ENCODE peak calls at places on chromosomes 7 and 10, in four cellular contexts. Q, F, S and Z are unnamed samples.
A peak's percentile ranks its signal among the peaks of the same experiment; 100 is the strongest.

GRCh38 chr10:78205457-78205856 is 171.8 kb downstream of the RPS24 start:
- DNase-seq in Q (no peak), F (no peak), S (peak; percentile 42), Z (no peak)

GRCh38 chr10:18164771-18165361 is 24.6 kb downstream of the CACNB2 start:
- DNase-seq in Q (no peak), F (no peak), S (no peak), Z (no peak)

GRCh38 chr10:113337142-113337541 is 215.7 kb upstream of the HABP2 start:
- DNase-seq in Q (no peak), F (no peak), S (no peak), Z (no peak)

GRCh38 chr7:24227068-24227467 is 56.9 kb upstream of the NPY start:
- DNase-seq in Q (no peak), F (no peak), S (no peak), Z (no peak)

GRCh38 chr7:477626-478220 is 41.9 kb downstream of the PDGFA start:
- DNase-seq in Q (no peak), F (no peak), S (no peak), Z (no peak)

GRCh38 chr10:70765794-70766594 is 19.2 kb downstream of the TBATA start:
- DNase-seq in Q (peak; percentile 9), F (no peak), S (no peak), Z (no peak)

GRCh38 chr7:143085109-143085508 is 33.0 kb downstream of the OR6V1 start:
- DNase-seq in Q (no peak), F (no peak), S (peak; percentile 88), Z (no peak)

GRCh38 chr10:131896403-131896802 is 4.4 kb upstream of the PPP2R2D start:
- DNase-seq in Q (no peak), F (no peak), S (no peak), Z (no peak)

GRCh38 chr10:24701447-24701846 is 22.2 kb downstream of the ARHGAP21 start:
- DNase-seq in Q (no peak), F (no peak), S (no peak), Z (no peak)

GRCh38 chr10:102485093-102485785 is 17.3 kb downstream of the ACTR1A start:
- DNase-seq in Q (no peak), F (no peak), S (no peak), Z (peak; percentile 13)

GRCh38 chr10:103086799-103087198 is 106.3 kb downstream of the NT5C2 start:
- DNase-seq in Q (no peak), F (no peak), S (no peak), Z (no peak)

GRCh38 chr7:134174797-134175261 is 47.7 kb downstream of the LRGUK start:
- DNase-seq in Q (no peak), F (no peak), S (no peak), Z (no peak)

GRCh38 chr10:77571490-77571889 is 66.1 kb downstream of the KCNMA1 start:
- DNase-seq in Q (no peak), F (no peak), S (no peak), Z (no peak)

GRCh38 chr7:94053532-94053931 is 49.4 kb upstream of the BET1 start:
- DNase-seq in Q (no peak), F (no peak), S (no peak), Z (no peak)

GRCh38 chr10:4307784-4308364 is 518.1 kb upstream of the AKR1E2 start:
- DNase-seq in Q (no peak), F (no peak), S (no peak), Z (no peak)

GRCh38 chr10:553233-553632 is 136.2 kb downstream of the DIP2C start:
- DNase-seq in Q (no peak), F (no peak), S (no peak), Z (no peak)

GRCh38 chr10:44628921-44629320 is 244.0 kb upstream of the CXCL12 start:
- DNase-seq in Q (no peak), F (no peak), S (no peak), Z (no peak)

GRCh38 chr7:107779647-107780099 is 23.4 kb downstream of the SLC26A3 start:
- DNase-seq in Q (no peak), F (no peak), S (no peak), Z (no peak)

GRCh38 chr7:152735443-152736004 is 24.0 kb upstream of the ACTR3B start:
- DNase-seq in Q (no peak), F (no peak), S (no peak), Z (no peak)

GRCh38 chr10:33160151-33160550 is 174.3 kb downstream of the NRP1 start:
- DNase-seq in Q (peak; percentile 51), F (no peak), S (no peak), Z (no peak)

GRCh38 chr10:76114556-76114955 is 683.1 kb downstream of the LRMDA start:
- DNase-seq in Q (no peak), F (no peak), S (no peak), Z (no peak)

GRCh38 chr7:30157217-30157616 is 22.4 kb downstream of the MTURN start:
- DNase-seq in Q (no peak), F (no peak), S (no peak), Z (no peak)

GRCh38 chr7:82010416-82010815 is 240.6 kb upstream of the HGF start:
- DNase-seq in Q (no peak), F (no peak), S (no peak), Z (no peak)

GRCh38 chr10:99364125-99364524 is 35.0 kb downstream of the CNNM1 start:
- DNase-seq in Q (no peak), F (no peak), S (no peak), Z (no peak)

GRCh38 chr10:3067045-3067858 is at the start of gene PFKP:
- DNase-seq in Q (peak; percentile 61), F (no peak), S (peak; percentile 64), Z (no peak)

GRCh38 chr7:100655908-100656674 is at the start of gene ACTL6B:
- DNase-seq in Q (peak; percentile 91), F (no peak), S (no peak), Z (peak; percentile 89)

DNA sequence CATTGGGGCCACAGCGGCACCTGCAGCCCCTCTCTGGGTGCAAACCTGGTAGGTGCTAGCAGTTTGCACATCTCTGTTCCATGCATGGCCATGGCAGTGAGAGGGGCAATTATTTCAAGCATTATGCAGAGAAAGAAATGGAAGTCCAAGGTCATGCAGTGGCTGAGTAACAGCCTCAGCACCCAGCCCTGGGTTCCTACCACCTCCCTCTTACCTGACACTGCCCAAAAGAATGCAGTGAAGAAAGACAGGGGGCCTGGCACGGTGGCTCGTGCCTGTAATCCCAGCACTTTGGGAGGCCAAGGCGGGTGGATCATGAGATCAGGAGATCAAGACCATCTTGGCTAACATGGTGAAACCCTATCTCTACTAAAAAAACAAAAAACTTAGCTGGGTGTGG is 4.9 kb upstream of the CHST12 start:
- DNase-seq in Q (no peak), F (no peak), S (no peak), Z (no peak)
- H3K27ac ChIP-seq in Q (no peak overlapping the region), F (no peak overlapping the region), S (no peak overlapping the region), Z (no peak overlapping the region)

DNA sequence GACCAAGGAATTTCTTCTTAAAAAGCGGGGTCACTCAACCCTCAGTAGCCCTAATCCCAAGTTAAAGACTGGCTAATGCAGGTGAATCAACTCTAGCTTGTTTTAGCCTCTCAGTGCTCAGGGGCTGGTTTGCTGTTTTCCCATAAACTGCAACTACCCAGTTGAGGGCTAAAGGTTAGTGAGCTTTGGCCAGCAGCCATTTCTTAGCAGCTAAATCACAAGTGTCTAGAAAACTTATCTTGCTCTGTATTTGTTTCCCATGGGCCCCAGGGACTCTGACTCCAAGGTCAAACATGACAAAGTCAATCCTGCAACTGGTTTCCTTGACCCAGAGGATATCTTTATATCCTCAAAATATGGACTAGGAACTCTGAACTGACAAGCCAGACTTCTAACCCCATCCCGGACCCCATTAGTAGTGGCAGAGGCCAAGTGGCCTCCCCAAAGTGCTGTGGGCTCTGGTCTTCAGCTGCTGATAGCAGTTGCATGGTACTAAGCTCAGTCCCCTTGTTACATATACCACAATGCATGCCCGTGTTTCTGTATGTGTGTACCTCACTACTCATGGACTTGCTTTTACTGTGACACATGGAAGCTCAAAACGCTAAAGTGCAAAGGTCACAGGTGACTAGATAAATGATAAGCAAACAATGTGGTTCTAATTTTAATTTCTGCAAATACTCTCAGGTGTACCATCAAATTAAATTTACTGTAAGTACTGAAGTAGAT is 793.0 kb upstream of the IGFBP3 start:
- DNase-seq in Q (no peak), F (no peak), S (no peak), Z (no peak)
- H3K27ac ChIP-seq in Q (no peak overlapping the region), F (no peak overlapping the region), S (no peak overlapping the region), Z (no peak overlapping the region)

DNA sequence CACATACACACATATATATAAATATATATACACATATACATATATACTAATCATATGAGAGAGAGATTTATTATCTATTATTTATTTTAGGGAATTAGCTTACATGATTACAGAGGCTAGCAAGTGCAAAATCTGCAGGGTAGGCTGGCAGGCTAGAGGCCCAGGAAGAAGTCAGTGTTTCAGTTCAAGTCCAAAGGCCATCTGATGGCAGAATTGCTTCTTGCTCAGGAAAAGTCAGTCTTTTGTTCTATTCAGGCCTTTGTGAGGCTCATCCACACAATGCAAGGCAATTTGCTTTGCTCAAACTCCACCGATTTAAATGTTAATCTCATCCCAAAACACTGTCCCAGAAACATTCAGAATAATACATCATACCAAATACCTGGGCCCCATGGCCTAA is 2.6 kb upstream of the C10orf120 start:
- DNase-seq in Q (no peak), F (no peak), S (no peak), Z (no peak)
- H3K27ac ChIP-seq in Q (no peak overlapping the region), F (no peak overlapping the region), S (no peak overlapping the region), Z (peak overlapping the region; percentile 24)

DNA sequence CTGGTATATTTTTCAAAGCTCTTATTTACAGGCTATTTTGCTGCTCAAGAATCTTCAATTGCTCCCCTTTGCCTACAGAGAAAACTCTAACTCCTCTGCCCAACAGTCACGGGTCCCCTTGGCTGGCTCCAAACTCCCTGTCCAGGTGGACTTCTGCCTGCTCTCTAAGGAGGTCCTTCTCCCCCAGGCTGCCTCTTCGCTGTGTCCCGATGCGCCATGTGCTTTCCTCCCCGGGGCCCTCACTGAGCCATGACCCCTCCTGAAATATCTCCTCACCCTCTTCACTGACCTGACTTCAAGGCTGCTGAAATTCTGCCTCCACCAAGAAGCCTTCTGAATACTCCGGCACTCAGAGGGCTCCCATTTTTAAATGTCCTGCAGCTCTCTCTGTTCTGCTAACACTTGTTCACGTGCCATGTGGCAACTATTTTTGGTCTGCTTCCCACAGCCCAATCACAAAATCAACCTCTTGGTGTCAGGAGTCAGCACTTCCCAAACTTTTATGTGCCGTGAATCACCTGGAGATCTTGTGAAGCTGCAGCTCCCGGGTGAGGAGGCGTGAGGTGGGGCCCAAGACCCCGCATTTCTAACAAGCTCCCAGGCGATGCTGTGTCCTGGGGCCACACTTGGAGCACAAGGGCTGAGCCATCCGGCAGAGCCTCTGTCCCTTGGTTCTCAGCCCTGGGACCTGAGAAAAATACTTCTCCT is 85.7 kb upstream of the COL13A1 start:
- DNase-seq in Q (no peak), F (no peak), S (no peak), Z (no peak)
- H3K27ac ChIP-seq in Q (no peak overlapping the region), F (no peak overlapping the region), S (no peak overlapping the region), Z (no peak overlapping the region)

GRCh38 chr7:65434307-65434706 is 60.7 kb downstream of the ZNF92 start:
- DNase-seq in Q (no peak), F (no peak), S (no peak), Z (no peak)

GRCh38 chr7:65436163-65436562 is 62.5 kb downstream of the ZNF92 start:
- DNase-seq in Q (no peak), F (no peak), S (no peak), Z (no peak)

GRCh38 chr7:65441010-65441409 is 67.4 kb downstream of the ZNF92 start:
- DNase-seq in Q (no peak), F (no peak), S (no peak), Z (no peak)

GRCh38 chr7:65444211-65444842 is 70.7 kb downstream of the ZNF92 start:
- DNase-seq in Q (no peak), F (no peak), S (no peak), Z (no peak)

GRCh38 chr7:65438593-65438992 is 64.9 kb downstream of the ZNF92 start:
- DNase-seq in Q (no peak), F (no peak), S (no peak), Z (no peak)
- H3K27ac ChIP-seq in Q (no peak overlapping the region), F (no peak overlapping the region), S (no peak overlapping the region), Z (no peak overlapping the region)